ENCODE peak calls at places on chromosomes 11 and 22, in eight cellular contexts. One of them, this sample, is unnamed.
A peak's percentile ranks its signal among the peaks of the same experiment; 100 is the strongest.

GRCh38 chr11:86940122-86940777 is 14.9 kb downstream of the FZD4 start:
- DNase-seq in NCI-H460: no peak
- DNase-seq in HS-5: no peak
- DNase-seq in esophagus squamous epithelium: no peak
- DNase-seq in CD8-positive, alpha-beta memory T cell: no peak
- DNase-seq in iris pigment epithelial cell: peak; percentile 93
- DNase-seq in T-helper 2 cell treated with Interferon-gamma antibody and Interleukin-4, amounts not matched to agents 5 μg/mL and 100 μg/mL, for 36 hours: no peak
- DNase-seq in T-helper 1 cell: no peak
- DNase-seq in this sample: no peak

GRCh38 chr11:131455843-131456704 is 85.7 kb downstream of the NTM start:
- DNase-seq in CD8-positive, alpha-beta memory T cell: no peak
- DNase-seq in iris pigment epithelial cell: no peak
- DNase-seq in HS-5: no peak
- DNase-seq in NCI-H460: no peak
- DNase-seq in T-helper 2 cell treated with Interferon-gamma antibody and Interleukin-4, amounts not matched to agents 5 μg/mL and 100 μg/mL, for 36 hours: no peak
- DNase-seq in esophagus squamous epithelium: no peak
- DNase-seq in T-helper 1 cell: no peak
- DNase-seq in this sample: no peak

GRCh38 chr11:115496892-115497291 is 7.3 kb downstream of the CADM1 start:
- DNase-seq in esophagus squamous epithelium: no peak
- DNase-seq in CD8-positive, alpha-beta memory T cell: no peak
- DNase-seq in NCI-H460: no peak
- DNase-seq in HS-5: no peak
- DNase-seq in T-helper 1 cell: no peak
- DNase-seq in iris pigment epithelial cell: no peak
- DNase-seq in T-helper 2 cell treated with Interferon-gamma antibody and Interleukin-4, amounts not matched to agents 5 μg/mL and 100 μg/mL, for 36 hours: no peak
- DNase-seq in this sample: no peak

GRCh38 chr11:102345923-102346322 is 1.1 kb upstream of the BIRC2 start:
- DNase-seq in T-helper 1 cell: no peak
- DNase-seq in iris pigment epithelial cell: peak; percentile 49
- DNase-seq in esophagus squamous epithelium: no peak
- DNase-seq in CD8-positive, alpha-beta memory T cell: peak; percentile 51
- DNase-seq in NCI-H460: peak; percentile 47
- DNase-seq in HS-5: peak; percentile 88
- DNase-seq in T-helper 2 cell treated with Interferon-gamma antibody and Interleukin-4, amounts not matched to agents 5 μg/mL and 100 μg/mL, for 36 hours: no peak
- DNase-seq in this sample: no peak

GRCh38 chr22:41403532-41404318 is 22.0 kb downstream of the TEF start:
- DNase-seq in iris pigment epithelial cell: peak; percentile 81
- DNase-seq in NCI-H460: peak; percentile 83
- DNase-seq in T-helper 2 cell treated with Interferon-gamma antibody and Interleukin-4, amounts not matched to agents 5 μg/mL and 100 μg/mL, for 36 hours: peak; percentile 84
- DNase-seq in T-helper 1 cell: peak; percentile 57
- DNase-seq in esophagus squamous epithelium: peak; percentile 31
- DNase-seq in HS-5: peak; percentile 71
- DNase-seq in CD8-positive, alpha-beta memory T cell: peak; percentile 88
- DNase-seq in this sample: peak; percentile 73

GRCh38 chr11:21933095-21933494 is 259.8 kb upstream of the ANO5 start:
- DNase-seq in T-helper 2 cell treated with Interferon-gamma antibody and Interleukin-4, amounts not matched to agents 5 μg/mL and 100 μg/mL, for 36 hours: no peak
- DNase-seq in HS-5: no peak
- DNase-seq in T-helper 1 cell: no peak
- DNase-seq in iris pigment epithelial cell: no peak
- DNase-seq in NCI-H460: no peak
- DNase-seq in esophagus squamous epithelium: no peak
- DNase-seq in CD8-positive, alpha-beta memory T cell: no peak
- DNase-seq in this sample: no peak

GRCh38 chr22:36332623-36333331 is 55.0 kb downstream of the MYH9 start:
- DNase-seq in CD8-positive, alpha-beta memory T cell: peak; percentile 68
- DNase-seq in T-helper 2 cell treated with Interferon-gamma antibody and Interleukin-4, amounts not matched to agents 5 μg/mL and 100 μg/mL, for 36 hours: peak; percentile 73
- DNase-seq in NCI-H460: no peak
- DNase-seq in HS-5: peak; percentile 52
- DNase-seq in iris pigment epithelial cell: peak; percentile 92
- DNase-seq in esophagus squamous epithelium: no peak
- DNase-seq in T-helper 1 cell: no peak
- DNase-seq in this sample: peak; percentile 81

GRCh38 chr11:102467080-102467708 is 14.6 kb upstream of the TMEM123 start:
- DNase-seq in T-helper 1 cell: no peak
- DNase-seq in NCI-H460: no peak
- DNase-seq in CD8-positive, alpha-beta memory T cell: no peak
- DNase-seq in esophagus squamous epithelium: no peak
- DNase-seq in T-helper 2 cell treated with Interferon-gamma antibody and Interleukin-4, amounts not matched to agents 5 μg/mL and 100 μg/mL, for 36 hours: no peak
- DNase-seq in HS-5: no peak
- DNase-seq in iris pigment epithelial cell: no peak
- DNase-seq in this sample: no peak

GRCh38 chr22:45212992-45213751 is 27.5 kb downstream of the KIAA0930 start:
- DNase-seq in T-helper 1 cell: no peak
- DNase-seq in HS-5: no peak
- DNase-seq in iris pigment epithelial cell: peak; percentile 72
- DNase-seq in CD8-positive, alpha-beta memory T cell: no peak
- DNase-seq in NCI-H460: peak; percentile 15
- DNase-seq in esophagus squamous epithelium: no peak
- DNase-seq in T-helper 2 cell treated with Interferon-gamma antibody and Interleukin-4, amounts not matched to agents 5 μg/mL and 100 μg/mL, for 36 hours: no peak
- DNase-seq in this sample: no peak

GRCh38 chr11:124746621-124747243 is 5.3 kb downstream of the VSIG2 start:
- DNase-seq in esophagus squamous epithelium: peak; percentile 42
- DNase-seq in NCI-H460: peak; percentile 58
- DNase-seq in CD8-positive, alpha-beta memory T cell: peak; percentile 84
- DNase-seq in T-helper 1 cell: peak; percentile 52
- DNase-seq in T-helper 2 cell treated with Interferon-gamma antibody and Interleukin-4, amounts not matched to agents 5 μg/mL and 100 μg/mL, for 36 hours: peak; percentile 72
- DNase-seq in iris pigment epithelial cell: peak; percentile 86
- DNase-seq in HS-5: no peak
- DNase-seq in this sample: peak; percentile 9

GRCh38 chr22:20728523-20729190 is 45.3 kb upstream of the SERPIND1 start:
- DNase-seq in CD8-positive, alpha-beta memory T cell: no peak
- DNase-seq in T-helper 2 cell treated with Interferon-gamma antibody and Interleukin-4, amounts not matched to agents 5 μg/mL and 100 μg/mL, for 36 hours: no peak
- DNase-seq in esophagus squamous epithelium: no peak
- DNase-seq in HS-5: no peak
- DNase-seq in iris pigment epithelial cell: no peak
- DNase-seq in T-helper 1 cell: no peak
- DNase-seq in NCI-H460: no peak
- DNase-seq in this sample: no peak

GRCh38 chr11:121657191-121657590 is 204.4 kb upstream of the SORL1-AS1 start:
- DNase-seq in iris pigment epithelial cell: no peak
- DNase-seq in HS-5: no peak
- DNase-seq in T-helper 2 cell treated with Interferon-gamma antibody and Interleukin-4, amounts not matched to agents 5 μg/mL and 100 μg/mL, for 36 hours: no peak
- DNase-seq in T-helper 1 cell: no peak
- DNase-seq in CD8-positive, alpha-beta memory T cell: no peak
- DNase-seq in esophagus squamous epithelium: no peak
- DNase-seq in NCI-H460: no peak
- DNase-seq in this sample: no peak

GRCh38 chr11:15006139-15006759 is 34.1 kb upstream of the CALCA start:
- DNase-seq in HS-5: peak; percentile 29
- DNase-seq in NCI-H460: peak; percentile 13
- DNase-seq in iris pigment epithelial cell: peak; percentile 65
- DNase-seq in esophagus squamous epithelium: no peak
- DNase-seq in T-helper 2 cell treated with Interferon-gamma antibody and Interleukin-4, amounts not matched to agents 5 μg/mL and 100 μg/mL, for 36 hours: no peak
- DNase-seq in CD8-positive, alpha-beta memory T cell: no peak
- DNase-seq in T-helper 1 cell: no peak
- DNase-seq in this sample: peak; percentile 37

GRCh38 chr11:107545101-107545514 is 20.4 kb downstream of the ALKBH8 start:
- DNase-seq in T-helper 1 cell: no peak
- DNase-seq in CD8-positive, alpha-beta memory T cell: no peak
- DNase-seq in iris pigment epithelial cell: peak; percentile 78
- DNase-seq in T-helper 2 cell treated with Interferon-gamma antibody and Interleukin-4, amounts not matched to agents 5 μg/mL and 100 μg/mL, for 36 hours: no peak
- DNase-seq in HS-5: no peak
- DNase-seq in esophagus squamous epithelium: no peak
- DNase-seq in NCI-H460: no peak
- DNase-seq in this sample: no peak

GRCh38 chr22:20155330-20156041 is 4.6 kb upstream of the CCDC188 start:
- DNase-seq in HS-5: peak; percentile 38
- DNase-seq in NCI-H460: no peak
- DNase-seq in iris pigment epithelial cell: peak; percentile 70
- DNase-seq in T-helper 2 cell treated with Interferon-gamma antibody and Interleukin-4, amounts not matched to agents 5 μg/mL and 100 μg/mL, for 36 hours: peak; percentile 17
- DNase-seq in T-helper 1 cell: no peak
- DNase-seq in esophagus squamous epithelium: no peak
- DNase-seq in CD8-positive, alpha-beta memory T cell: no peak
- DNase-seq in this sample: peak; percentile 30

GRCh38 chr11:95338430-95338991 is 107.5 kb upstream of the SESN3 start:
- DNase-seq in T-helper 1 cell: no peak
- DNase-seq in CD8-positive, alpha-beta memory T cell: no peak
- DNase-seq in esophagus squamous epithelium: no peak
- DNase-seq in iris pigment epithelial cell: peak; percentile 49
- DNase-seq in HS-5: no peak
- DNase-seq in NCI-H460: no peak
- DNase-seq in T-helper 2 cell treated with Interferon-gamma antibody and Interleukin-4, amounts not matched to agents 5 μg/mL and 100 μg/mL, for 36 hours: no peak
- DNase-seq in this sample: peak; percentile 67

GRCh38 chr11:14308114-14308896 is 50.7 kb downstream of the RRAS2 start:
- DNase-seq in esophagus squamous epithelium: no peak
- DNase-seq in T-helper 1 cell: no peak
- DNase-seq in HS-5: no peak
- DNase-seq in iris pigment epithelial cell: peak; percentile 75
- DNase-seq in CD8-positive, alpha-beta memory T cell: no peak
- DNase-seq in T-helper 2 cell treated with Interferon-gamma antibody and Interleukin-4, amounts not matched to agents 5 μg/mL and 100 μg/mL, for 36 hours: no peak
- DNase-seq in NCI-H460: peak; percentile 31
- DNase-seq in this sample: peak; percentile 20

This sample was measured in HFF-Myc.